ENCODE peak calls at places on chromosomes 12 and 14, in nine cellular contexts. I is activated CD4-positive, alpha-beta T cell treated with anti-CD3 and anti-CD28 coated beads, Interleukin-2, amount 50 U/mL, for 1 hour; G is hypothalamus; E is amniotic stem cell; S is effector CD4-positive, alpha-beta T cell; V is DND-41; Q is hippocampal formation; M is NCI-H510A; C is COR-L47. B is an unnamed sample.

GRCh38 chr14:71403673-71404072 is 496.4 kb downstream of the PCNX1 start:
- DNase-seq in I (peak), G (no peak), E (no peak), S (peak), V (peak), Q (no peak), M (peak), C (no peak), B (no peak)

GRCh38 chr12:26052652-26053051 is 72.2 kb downstream of the BHLHE41 start:
- DNase-seq in I (no peak), G (no peak), E (no peak), S (no peak), V (no peak), Q (no peak), M (no peak), C (no peak), B (no peak)

GRCh38 chr14:104563742-104564615 is 15.6 kb upstream of the C14orf180 start:
- DNase-seq in I (peak), G (peak), E (no peak), S (peak), V (peak), Q (peak), M (peak), C (peak), B (no peak)

GRCh38 chr12:11980133-11980532 is 90.6 kb upstream of the BCL2L14 start:
- DNase-seq in I (no peak), G (no peak), E (no peak), S (no peak), V (no peak), Q (no peak), M (no peak), C (no peak), B (no peak)

GRCh38 chr12:64029013-64029857 is 184.7 kb downstream of the SRGAP1 start:
- DNase-seq in I (no peak), G (no peak), E (no peak), S (no peak), V (no peak), Q (no peak), M (no peak), C (no peak), B (no peak)

GRCh38 chr14:95319312-95320075 is at the start of gene CLMN:
- DNase-seq in I (peak), G (peak), E (no peak), S (no peak), V (peak), Q (peak), M (peak), C (peak), B (no peak)

GRCh38 chr12:29732211-29732992 is 51.3 kb downstream of the TMTC1 start:
- DNase-seq in I (no peak), G (no peak), E (no peak), S (no peak), V (no peak), Q (no peak), M (no peak), C (no peak), B (no peak)

GRCh38 chr12:18683603-18684002 is 54.2 kb downstream of the PLCZ1 start:
- DNase-seq in I (no peak), G (no peak), E (peak), S (no peak), V (no peak), Q (no peak), M (no peak), C (no peak), B (no peak)

GRCh38 chr12:113052326-113052725 is 4.2 kb upstream of the DTX1 start:
- DNase-seq in I (no peak), G (no peak), E (no peak), S (no peak), V (peak), Q (no peak), M (no peak), C (no peak), B (no peak)

GRCh38 chr14:93239869-93240677 is 33.0 kb downstream of the UBR7 start:
- DNase-seq in I (no peak), G (no peak), E (peak), S (no peak), V (no peak), Q (no peak), M (no peak), C (no peak), B (peak)

GRCh38 chr12:44294649-44295048 is 458.8 kb downstream of the TMEM117 start:
- DNase-seq in I (no peak), G (no peak), E (no peak), S (no peak), V (no peak), Q (no peak), M (no peak), C (no peak), B (no peak)

GRCh38 chr12:5232291-5232690 is 188.6 kb downstream of the KCNA5 start:
- DNase-seq in I (no peak), G (no peak), E (no peak), S (no peak), V (no peak), Q (no peak), M (no peak), C (peak), B (no peak)

GRCh38 chr12:119770146-119770545 is 102.2 kb downstream of the PRKAB1 start:
- DNase-seq in I (no peak), G (no peak), E (no peak), S (no peak), V (no peak), Q (no peak), M (no peak), C (no peak), B (no peak)

GRCh38 chr12:38921025-38921677 is 15.8 kb upstream of the CPNE8 start:
- DNase-seq in I (no peak), G (no peak), E (no peak), S (no peak), V (no peak), Q (no peak), M (no peak), C (peak), B (peak)

GRCh38 chr12:57767317-57767716 is 439 bp upstream of the CYP27B1 start:
- DNase-seq in I (no peak), G (no peak), E (no peak), S (no peak), V (no peak), Q (no peak), M (no peak), C (no peak), B (no peak)

GRCh38 chr12:75289678-75290200 is 40.4 kb downstream of the CAPS2 start:
- DNase-seq in I (no peak), G (no peak), E (peak), S (no peak), V (no peak), Q (no peak), M (no peak), C (no peak), B (peak)

GRCh38 chr14:97713023-97713422 is 915.8 kb downstream of the VRK1 start:
- DNase-seq in I (no peak), G (no peak), E (no peak), S (no peak), V (no peak), Q (no peak), M (no peak), C (no peak), B (no peak)

GRCh38 chr12:115640929-115641328 is 636.6 kb downstream of the MED13L start:
- DNase-seq in I (no peak), G (no peak), E (no peak), S (no peak), V (no peak), Q (no peak), M (no peak), C (no peak), B (peak)

GRCh38 chr12:62248873-62249272 is 11.3 kb upstream of the USP15 start:
- DNase-seq in I (no peak), G (no peak), E (no peak), S (no peak), V (no peak), Q (no peak), M (no peak), C (no peak), B (no peak)

GRCh38 chr14:59363545-59364226 is 101.5 kb downstream of the GPR135 start:
- DNase-seq in I (no peak), G (no peak), E (no peak), S (no peak), V (no peak), Q (no peak), M (no peak), C (no peak), B (no peak)

GRCh38 chr12:127193341-127193740 is 1073.6 kb upstream of the TMEM132C start:
- DNase-seq in I (no peak), G (no peak), E (no peak), S (no peak), V (no peak), Q (no peak), M (no peak), C (no peak), B (no peak)

GRCh38 chr14:54471641-54472040 is 17.1 kb downstream of the GMFB start:
- DNase-seq in I (no peak), G (no peak), E (no peak), S (no peak), V (no peak), Q (no peak), M (no peak), C (no peak), B (no peak)

GRCh38 chr14:56217380-56218045 is 99.3 kb downstream of the PELI2 start:
- DNase-seq in I (no peak), G (no peak), E (no peak), S (no peak), V (no peak), Q (no peak), M (no peak), C (no peak), B (no peak)

GRCh38 chr14:96204151-96205058 is at the start of gene BDKRB2:
- DNase-seq in I (no peak), G (peak), E (peak), S (no peak), V (no peak), Q (peak), M (peak), C (peak), B (peak)

GRCh38 chr14:101719708-101720107 is 41.8 kb upstream of the PPP2R5C start:
- DNase-seq in I (no peak), G (no peak), E (no peak), S (no peak), V (no peak), Q (no peak), M (no peak), C (no peak), B (no peak)

GRCh38 chr14:63186453-63186852 is 17.8 kb upstream of the RHOJ start:
- DNase-seq in I (no peak), G (no peak), E (no peak), S (no peak), V (no peak), Q (no peak), M (no peak), C (no peak), B (no peak)

GRCh38 chr14:66507181-66507721 is 696 bp upstream of the GPHN start:
- DNase-seq in I (no peak), G (no peak), E (no peak), S (no peak), V (no peak), Q (no peak), M (no peak), C (no peak), B (peak)

GRCh38 chr12:118964988-118965387 is 16.4 kb upstream of the SRRM4 start:
- DNase-seq in I (no peak), G (no peak), E (no peak), S (no peak), V (no peak), Q (no peak), M (peak), C (no peak), B (no peak)

GRCh38 chr12:60101715-60102114 is 505.9 kb downstream of the SLC16A7 start:
- DNase-seq in I (no peak), G (no peak), E (no peak), S (no peak), V (no peak), Q (no peak), M (no peak), C (no peak), B (peak)

GRCh38 chr12:11749943-11750690 is 100.6 kb downstream of the ETV6 start:
- DNase-seq in I (no peak), G (no peak), E (no peak), S (no peak), V (no peak), Q (peak), M (no peak), C (no peak), B (no peak)

GRCh38 chr12:133203344-133204263 is 22.3 kb downstream of the ZNF268 start:
- DNase-seq in I (no peak), G (no peak), E (no peak), S (no peak), V (no peak), Q (no peak), M (no peak), C (no peak), B (no peak)